ENCODE peak calls at places on chromosomes 6 and 20, in four cellular contexts. Y, E, N and H are unnamed samples.

GRCh38 chr6:86276056-86276455 is 633.4 kb upstream of the SYNCRIP start:
- DNase-seq in Y (no peak), E (no peak), N (no peak), H (no peak)

GRCh38 chr6:81998432-81998831 is 246.0 kb upstream of the TENT5A start:
- DNase-seq in Y (no peak), E (no peak), N (no peak), H (no peak)

GRCh38 chr6:15539722-15540270 is 123.0 kb downstream of the DTNBP1 start:
- DNase-seq in Y (no peak), E (no peak), N (no peak), H (no peak)

GRCh38 chr6:39228111-39228971 is 934 bp downstream of the KCNK5 start:
- DNase-seq in Y (peak), E (no peak), N (no peak), H (no peak)

GRCh38 chr20:40970218-40970617 is 58.4 kb upstream of the TOP1 start:
- DNase-seq in Y (no peak), E (no peak), N (no peak), H (no peak)

GRCh38 chr6:3442444-3443220 is 14.2 kb downstream of the SLC22A23 start:
- DNase-seq in Y (no peak), E (no peak), N (no peak), H (no peak)

GRCh38 chr20:56624786-56625681 is 4.1 kb upstream of the TFAP2C start:
- DNase-seq in Y (no peak), E (no peak), N (no peak), H (no peak)

GRCh38 chr20:44343162-44343675 is 6.4 kb downstream of the R3HDML start:
- DNase-seq in Y (no peak), E (no peak), N (no peak), H (no peak)

GRCh38 chr6:27791182-27791939 is 120.8 kb downstream of the OR2B2 start:
- DNase-seq in Y (no peak), E (peak), N (peak), H (no peak)

GRCh38 chr6:27630727-27631613 is 158.1 kb upstream of the ZNF184 start:
- DNase-seq in Y (peak), E (peak), N (peak), H (no peak)

GRCh38 chr20:60461993-60462392 is 503.8 kb downstream of the CDH26 start:
- DNase-seq in Y (no peak), E (no peak), N (no peak), H (no peak)

GRCh38 chr6:12348530-12349511 is 58.7 kb downstream of the EDN1 start:
- DNase-seq in Y (no peak), E (no peak), N (no peak), H (no peak)

GRCh38 chr6:36839819-36840379 is 655 bp upstream of the CPNE5 start:
- DNase-seq in Y (peak), E (no peak), N (no peak), H (peak)

GRCh38 chr6:86825436-86825835 is 111.9 kb upstream of the HTR1E start:
- DNase-seq in Y (no peak), E (no peak), N (no peak), H (no peak)

GRCh38 chr6:3457710-3458605 is 1.1 kb upstream of the SLC22A23 start:
- DNase-seq in Y (peak), E (peak), N (no peak), H (peak)

GRCh38 chr6:130853555-130854183 is 26.5 kb downstream of the SMLR1 start:
- DNase-seq in Y (no peak), E (no peak), N (no peak), H (no peak)

GRCh38 chr20:35942243-35942642 is 12.1 kb downstream of the SCAND1 start:
- DNase-seq in Y (no peak), E (peak), N (peak), H (no peak)

GRCh38 chr6:105259912-105260889 is 80.4 kb upstream of the POPDC3 start:
- DNase-seq in Y (no peak), E (no peak), N (peak), H (no peak)

GRCh38 chr20:33796907-33797544 is 14.1 kb upstream of the CHMP4B start:
- DNase-seq in Y (no peak), E (no peak), N (no peak), H (no peak)

GRCh38 chr6:151647871-151648639 is 154.2 kb downstream of the CCDC170 start:
- DNase-seq in Y (no peak), E (no peak), N (peak), H (no peak)

GRCh38 chr6:71608646-71609045 is 277.7 kb upstream of the RIMS1 start:
- DNase-seq in Y (no peak), E (no peak), N (no peak), H (no peak)

GRCh38 chr6:97697450-97697849 is 414.4 kb upstream of the MMS22L start:
- DNase-seq in Y (no peak), E (no peak), N (no peak), H (no peak)

GRCh38 chr20:44717986-44718385 is 2.8 kb downstream of the CCN5 start:
- DNase-seq in Y (no peak), E (no peak), N (no peak), H (no peak)

GRCh38 chr20:48843125-48843806 is 15.5 kb upstream of the PREX1 start:
- DNase-seq in Y (no peak), E (no peak), N (no peak), H (no peak)